ENCODE peak calls at places on chromosomes 3 and 15, in seven cellular contexts. S, E, D, V, Y, A and F are unnamed samples.

GRCh38 chr3:2921903-2922302 is 188.3 kb downstream of the IL5RA start:
- DNase-seq in S (peak; percentile 10), E (no peak), D (no peak), V (no peak), Y (no peak), A (peak; percentile 28), F (peak; percentile 18)

GRCh38 chr3:62597481-62597880 is 224.1 kb upstream of the FEZF2 start:
- DNase-seq in S (no peak), E (no peak), D (no peak), V (no peak), Y (no peak), A (no peak), F (peak; percentile 90)

GRCh38 chr15:62560943-62561571 is 396.0 kb upstream of the C2CD4B start:
- DNase-seq in S (no peak), E (no peak), D (peak; percentile 73), V (no peak), Y (no peak), A (no peak), F (no peak)

GRCh38 chr3:191997093-191997492 is 536.1 kb downstream of the PYDC2 start:
- DNase-seq in S (no peak), E (no peak), D (no peak), V (no peak), Y (no peak), A (no peak), F (no peak)

GRCh38 chr3:133869601-133870000 is 26.1 kb downstream of the RAB6B start:
- DNase-seq in S (no peak), E (no peak), D (no peak), V (no peak), Y (no peak), A (no peak), F (no peak)

GRCh38 chr15:31306426-31307269 is 20.0 kb upstream of the KLF13 start:
- DNase-seq in S (no peak), E (no peak), D (no peak), V (no peak), Y (no peak), A (no peak), F (peak; percentile 33)

GRCh38 chr3:94336076-94336741 is 273.3 kb downstream of the NSUN3 start:
- DNase-seq in S (peak; percentile 2), E (peak; percentile 1), D (peak; percentile 10), V (no peak), Y (peak; percentile 18), A (peak; percentile 11), F (peak; percentile 63)

GRCh38 chr3:96449803-96450202 is 364.6 kb upstream of the EPHA6 start:
- DNase-seq in S (no peak), E (no peak), D (no peak), V (no peak), Y (no peak), A (no peak), F (no peak)

GRCh38 chr3:41290736-41291135 is 91.4 kb downstream of the CTNNB1 start:
- DNase-seq in S (no peak), E (no peak), D (no peak), V (no peak), Y (no peak), A (no peak), F (peak; percentile 6)

GRCh38 chr3:63032876-63033275 is 157.7 kb upstream of the CADPS start:
- DNase-seq in S (no peak), E (no peak), D (no peak), V (no peak), Y (no peak), A (no peak), F (no peak)

GRCh38 chr3:15305366-15305844 is 27.0 kb downstream of the SH3BP5 start:
- DNase-seq in S (peak; percentile 73), E (no peak), D (no peak), V (no peak), Y (no peak), A (peak; percentile 62), F (no peak)

GRCh38 chr15:75694241-75695182 is 18.1 kb downstream of the CSPG4 start:
- DNase-seq in S (peak; percentile 71), E (peak; percentile 93), D (peak; percentile 60), V (no peak), Y (peak; percentile 99), A (peak; percentile 70), F (peak; percentile 99)

GRCh38 chr3:3065876-3066275 is 44.3 kb downstream of the IL5RA start:
- DNase-seq in S (peak; percentile 8), E (no peak), D (no peak), V (no peak), Y (no peak), A (no peak), F (no peak)

GRCh38 chr15:80823995-80824394 is 44.8 kb downstream of the CEMIP start:
- DNase-seq in S (no peak), E (no peak), D (no peak), V (no peak), Y (no peak), A (no peak), F (no peak)

GRCh38 chr3:43090238-43090637 is 15.6 kb downstream of the POMGNT2 start:
- DNase-seq in S (no peak), E (no peak), D (no peak), V (no peak), Y (no peak), A (no peak), F (no peak)

GRCh38 chr15:101425787-101426365 is 63.6 kb downstream of the PCSK6 start:
- DNase-seq in S (no peak), E (no peak), D (no peak), V (no peak), Y (no peak), A (no peak), F (no peak)

GRCh38 chr3:72548992-72549391 is 299.3 kb downstream of the SHQ1 start:
- DNase-seq in S (no peak), E (no peak), D (no peak), V (no peak), Y (no peak), A (no peak), F (no peak)

GRCh38 chr3:171699611-171700010 is 110.7 kb downstream of the PLD1 start:
- DNase-seq in S (no peak), E (no peak), D (no peak), V (no peak), Y (no peak), A (no peak), F (no peak)

GRCh38 chr15:36358094-36358961 is 221.1 kb upstream of the CDIN1 start:
- DNase-seq in S (no peak), E (no peak), D (no peak), V (no peak), Y (peak; percentile 92), A (no peak), F (peak; percentile 88)

GRCh38 chr15:56672721-56673120 is 60.6 kb downstream of the ZNF280D start:
- DNase-seq in S (no peak), E (no peak), D (no peak), V (no peak), Y (peak; percentile 48), A (no peak), F (peak; percentile 44)

GRCh38 chr3:52317178-52317577 is 1.1 kb downstream of the DNAH1 start:
- DNase-seq in S (no peak), E (no peak), D (peak; percentile 30), V (no peak), Y (no peak), A (no peak), F (no peak)

GRCh38 chr3:186121968-186122367 is 13.1 kb upstream of the ETV5 start:
- DNase-seq in S (no peak), E (no peak), D (no peak), V (no peak), Y (no peak), A (no peak), F (no peak)

GRCh38 chr15:23846218-23846617 is 159.1 kb upstream of the NDN start:
- DNase-seq in S (no peak), E (no peak), D (no peak), V (no peak), Y (no peak), A (no peak), F (no peak)

GRCh38 chr15:68431037-68431791 is 749 bp downstream of the ITGA11 start:
- DNase-seq in S (no peak), E (no peak), D (peak; percentile 27), V (no peak), Y (no peak), A (no peak), F (no peak)

GRCh38 chr3:46930945-46931403 is 45.6 kb downstream of the CCDC12 start:
- DNase-seq in S (no peak), E (no peak), D (no peak), V (no peak), Y (no peak), A (no peak), F (no peak)

GRCh38 chr3:85003479-85003878 is 44.7 kb downstream of the CADM2 start:
- DNase-seq in S (no peak), E (no peak), D (no peak), V (no peak), Y (no peak), A (no peak), F (no peak)

GRCh38 chr15:41020829-41021228 is 67.6 kb downstream of the CHAC1 start:
- DNase-seq in S (no peak), E (no peak), D (no peak), V (no peak), Y (no peak), A (no peak), F (no peak)